ENCODE peak calls at places on chromosomes 13 and 19, in four cellular contexts. S is prostate gland, K is upper lobe of left lung, Q is heart left ventricle. M is an unnamed sample. For H3K9me3, the result is how much of the 10 kb centered on the place peaks cover.

GRCh38 chr13:93446256-93446655 is 219.6 kb downstream of the GPC6 start:
- DNase-seq in S (no peak), Q (no peak), K (no peak), M (no peak)

GRCh38 chr13:24215732-24216131 is 55.2 kb downstream of the SPATA13 start:
- DNase-seq in Q (peak), K (no peak), S (peak), M (peak)

GRCh38 chr19:34499155-34499834 is 17.7 kb downstream of the WTIP start:
- DNase-seq in K (no peak), Q (no peak), S (no peak), M (no peak)

GRCh38 chr19:43148233-43148632 is 38.1 kb downstream of the PSG5 start:
- DNase-seq in Q (no peak), S (peak), K (no peak), M (no peak)

GRCh38 chr13:41960700-41961697 is at the start of gene VWA8:
- DNase-seq in Q (peak), S (peak), K (peak), M (peak)

GRCh38 chr13:31790992-31791391 is 51.7 kb downstream of the RXFP2 start:
- DNase-seq in Q (no peak), S (no peak), K (no peak), M (no peak)

GRCh38 chr19:35123573-35123972 is 8.0 kb downstream of the FXYD3 start:
- DNase-seq in S (peak), K (no peak), Q (peak), M (peak)

GRCh38 chr13:35839746-35840273 is 291.4 kb downstream of the DCLK1 start:
- DNase-seq in K (peak), S (no peak), Q (no peak), M (no peak)

GRCh38 chr19:47097396-47098217 is 16.0 kb downstream of the ZC3H4 start:
- DNase-seq in K (no peak), Q (peak), S (no peak), M (no peak)

GRCh38 chr13:34762312-34762711 is 179.8 kb upstream of the NBEA start:
- DNase-seq in K (no peak), S (no peak), Q (no peak), M (no peak)

DNA sequence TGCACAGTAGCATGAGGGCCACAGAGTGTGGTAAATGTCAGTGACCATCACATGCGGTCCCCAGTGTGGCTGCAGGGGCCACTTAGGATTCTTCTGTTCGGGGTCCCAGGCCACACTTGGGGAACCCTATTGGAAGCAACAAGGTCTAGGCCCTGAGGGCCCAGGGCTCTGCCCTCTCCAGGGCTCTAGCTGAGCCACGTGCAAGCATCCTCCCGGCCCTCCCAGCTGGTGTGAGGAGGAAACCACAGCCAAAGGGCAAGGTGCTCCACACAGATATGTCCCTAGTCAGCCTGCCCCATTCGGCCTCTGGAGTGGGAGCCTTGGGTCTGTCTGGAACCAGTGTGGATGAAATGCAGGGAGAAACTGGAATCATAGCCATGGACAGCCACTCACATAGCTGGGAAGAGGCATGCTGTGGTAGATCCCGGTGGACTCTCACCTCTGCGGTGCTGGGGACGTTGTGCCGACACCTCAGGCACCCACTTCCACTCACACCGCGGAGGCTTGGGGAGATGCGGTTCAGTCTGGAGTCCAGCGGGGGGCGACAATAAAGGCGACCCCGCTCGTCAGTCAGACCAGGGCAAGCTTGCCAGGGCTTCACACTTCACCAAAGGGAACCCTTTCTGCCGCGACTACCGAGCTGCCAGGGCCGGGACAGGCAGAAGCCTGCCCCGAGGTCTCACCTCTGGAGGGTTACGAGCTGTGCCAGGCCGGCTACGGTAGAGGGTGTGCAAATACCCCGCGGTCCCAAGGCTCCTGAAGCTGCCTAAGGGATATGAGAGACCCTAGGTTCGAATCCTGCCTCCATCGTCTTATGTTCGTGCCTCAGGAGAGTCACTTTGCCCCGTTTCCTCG is 4.3 kb upstream of the ZNF497 start:
- DNase-seq in K (no peak), S (no peak), Q (no peak), M (no peak)
- TF ChIP-seq POLR2A in K (no peak), S (no peak), Q (no peak), M (no peak)

GRCh38 chr19:11944656-11945055 is 19.7 kb downstream of the ZNF700 start:
- DNase-seq in S (no peak), Q (no peak), K (no peak), M (no peak)

GRCh38 chr19:11950312-11950711 is 14.5 kb upstream of the ZNF763 start:
- DNase-seq in Q (no peak), K (no peak), S (no peak), M (no peak)

GRCh38 chr19:11948646-11949045 is 16.2 kb upstream of the ZNF763 start:
- DNase-seq in S (no peak), K (no peak), Q (no peak), M (no peak)

DNA sequence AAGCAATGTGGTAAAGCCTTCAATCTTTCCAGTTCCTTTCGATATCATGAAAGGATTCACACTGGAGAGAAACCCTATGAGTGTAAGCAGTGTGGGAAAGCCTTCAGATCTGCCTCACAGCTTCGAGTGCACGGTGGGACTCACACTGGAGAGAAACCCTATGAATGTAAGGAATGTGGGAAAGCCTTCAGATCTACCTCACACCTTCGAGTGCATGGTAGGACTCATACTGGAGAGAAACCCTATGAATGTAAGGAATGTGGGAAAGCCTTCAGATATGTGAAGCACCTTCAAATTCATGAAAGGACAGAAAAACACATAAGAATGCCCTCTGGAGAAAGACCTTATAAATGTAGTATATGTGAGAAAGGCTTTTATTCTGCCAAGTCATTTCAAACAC is 15.6 kb upstream of the ZNF763 start:
- DNase-seq in K (no peak), Q (no peak), S (no peak), M (no peak)
- H3K9me3 ChIP-seq in K (half or more), Q (half or more), S (under half), M (half or more)

GRCh38 chr19:18254546-18255500 is 19.4 kb downstream of the IQCN start:
- DNase-seq in K (peak), Q (no peak), S (no peak), M (peak)
- TF ChIP-seq CTCF in K (peak), Q (no peak), S (no peak), M (peak)

GRCh38 chr13:110888390-110888789 is 26.5 kb downstream of the ANKRD10 start:
- DNase-seq in Q (no peak), S (no peak), K (no peak), M (no peak)

GRCh38 chr13:110887242-110887954 is 27.5 kb downstream of the ANKRD10 start:
- DNase-seq in K (no peak), Q (no peak), S (no peak), M (no peak)

GRCh38 chr13:110893571-110893970 is 21.3 kb downstream of the ANKRD10 start:
- DNase-seq in S (no peak), Q (no peak), K (no peak), M (no peak)

GRCh38 chr13:110887955-110888333 is 26.9 kb downstream of the ANKRD10 start:
- DNase-seq in Q (no peak), K (no peak), S (no peak), M (no peak)

DNA sequence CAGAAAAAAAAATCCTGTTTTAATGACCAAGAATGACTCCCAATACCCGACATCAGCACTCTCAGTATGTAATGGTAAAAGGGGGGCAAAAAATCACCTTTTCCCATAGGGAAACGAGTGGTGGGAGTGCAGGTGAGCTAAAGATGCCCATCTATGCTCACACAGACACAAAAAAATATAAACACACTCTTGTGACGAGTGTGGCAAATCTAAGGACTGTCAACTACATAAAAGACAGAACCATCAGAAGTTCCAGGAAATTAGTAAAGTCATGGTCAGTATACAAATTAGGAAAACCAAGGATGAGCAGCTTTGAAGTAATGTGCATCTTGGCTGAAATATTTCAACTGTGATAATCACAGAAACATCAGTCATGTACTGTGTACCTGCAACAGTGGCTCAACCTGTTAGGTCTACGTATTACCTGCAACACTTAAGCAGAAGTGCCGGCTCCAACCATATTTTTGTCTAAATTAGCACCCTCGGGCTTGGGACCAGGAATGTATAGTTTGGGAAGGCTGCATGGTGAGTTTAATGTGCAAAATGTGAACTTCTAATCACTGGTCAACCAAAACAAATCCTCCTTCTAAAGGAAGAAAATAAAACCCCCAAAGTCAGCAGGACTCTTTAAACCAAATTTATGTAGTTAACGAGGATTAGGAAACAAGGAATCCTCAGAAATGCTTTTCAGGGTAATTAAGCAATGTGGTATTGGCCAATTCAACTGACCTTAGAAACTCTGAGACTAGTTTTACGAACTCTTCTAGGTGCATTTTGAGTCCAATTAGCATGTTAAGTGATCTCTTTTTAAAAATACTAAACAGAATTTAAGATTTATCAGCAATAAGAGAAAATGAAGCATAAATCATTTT is 24.4 kb downstream of the ANKRD10 start:
- DNase-seq in S (no peak), Q (no peak), K (no peak), M (no peak)
- TF ChIP-seq POLR2A in S (no peak), Q (no peak), K (no peak), M (no peak)

GRCh38 chr19:56917998-56918397 is 77.5 kb upstream of the PEG3 start:
- DNase-seq in Q (no peak), K (no peak), S (no peak), M (no peak)
- H3K9me3 ChIP-seq in Q (under half), K (under half), S (under half), M (under half)

GRCh38 chr13:110813646-110814624 is 100.4 kb downstream of the ING1 start:
- DNase-seq in K (peak), Q (no peak), S (no peak), M (no peak)
- TF ChIP-seq CTCF in K (no peak), Q (no peak), S (peak), M (no peak)

DNA sequence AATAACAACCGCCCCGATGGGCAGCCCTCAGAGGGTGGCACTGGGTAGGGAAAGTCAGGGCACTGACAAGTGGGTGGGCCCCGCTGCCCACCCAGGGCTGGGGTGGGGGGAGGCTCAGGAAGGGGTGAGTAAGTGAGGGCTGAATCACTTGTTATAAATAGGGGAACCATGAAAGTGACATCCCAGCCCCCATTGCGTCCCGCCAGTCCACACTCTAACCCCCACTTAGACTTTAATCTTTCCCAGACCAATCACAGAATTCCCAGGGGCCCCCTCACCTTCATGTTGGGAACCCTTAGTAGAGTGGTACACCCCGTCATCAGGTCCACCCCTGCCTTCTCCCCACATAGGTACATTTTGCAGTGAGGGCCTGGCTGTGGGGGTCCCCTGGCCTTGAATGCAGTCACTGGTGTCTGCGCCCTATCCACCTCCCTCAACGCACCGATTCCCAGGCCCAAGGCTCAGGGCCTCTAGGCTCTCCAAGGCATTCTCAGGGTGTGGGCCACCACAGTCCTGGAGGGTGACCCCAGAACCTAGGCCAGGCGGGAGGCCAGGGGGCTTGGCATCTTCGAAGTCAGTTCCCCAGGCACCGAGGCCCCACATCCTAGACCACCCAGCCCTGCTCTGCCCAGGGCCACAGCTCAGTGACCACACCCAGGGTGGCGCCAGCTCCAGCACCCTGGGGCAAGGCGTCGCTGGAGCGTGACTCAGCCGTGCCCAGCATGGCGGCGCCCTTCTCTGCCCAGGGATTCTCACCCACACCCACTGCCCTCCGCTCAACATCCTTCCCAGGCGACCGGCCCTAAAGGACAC is 36.8 kb upstream of the NANOS3 start:
- DNase-seq in K (peak), S (no peak), Q (peak), M (no peak)
- TF ChIP-seq POLR2A in K (peak), S (no peak), Q (no peak), M (no peak)

M was measured in body of pancreas.